ENCODE peak calls at places on chromosomes 13 and 19, in eight cellular contexts. One of them, this sample, is unnamed.

GRCh38 chr13:51861728-51862300 is at the start of gene CCDC70:
- DNase-seq in left ventricle myocardium inferior: no peak
- DNase-seq in heart left ventricle: no peak
- DNase-seq in IMR-90: peak
- DNase-seq in ovary: no peak
- DNase-seq in HFF-Myc: no peak
- DNase-seq in esophagus squamous epithelium: no peak
- DNase-seq in tibial artery: no peak
- DNase-seq in this sample: no peak

GRCh38 chr19:44627631-44628030 is 14.3 kb downstream of the IGSF23 start:
- DNase-seq in heart left ventricle: no peak
- DNase-seq in esophagus squamous epithelium: no peak
- DNase-seq in tibial artery: no peak
- DNase-seq in left ventricle myocardium inferior: no peak
- DNase-seq in IMR-90: no peak
- DNase-seq in HFF-Myc: no peak
- DNase-seq in ovary: no peak
- DNase-seq in this sample: no peak

GRCh38 chr13:111658150-111659100 is 338.0 kb downstream of the TEX29 start:
- DNase-seq in tibial artery: no peak
- DNase-seq in esophagus squamous epithelium: no peak
- DNase-seq in ovary: no peak
- DNase-seq in left ventricle myocardium inferior: no peak
- DNase-seq in heart left ventricle: no peak
- DNase-seq in IMR-90: no peak
- DNase-seq in HFF-Myc: no peak
- DNase-seq in this sample: no peak

GRCh38 chr19:53945441-53945840 is 17.3 kb upstream of the CACNG8 start:
- DNase-seq in tibial artery: no peak
- DNase-seq in IMR-90: peak
- DNase-seq in left ventricle myocardium inferior: no peak
- DNase-seq in heart left ventricle: no peak
- DNase-seq in esophagus squamous epithelium: no peak
- DNase-seq in ovary: no peak
- DNase-seq in HFF-Myc: no peak
- DNase-seq in this sample: no peak

GRCh38 chr13:98327326-98328314 is 150.6 kb upstream of the RNF113B start:
- DNase-seq in ovary: peak
- DNase-seq in HFF-Myc: no peak
- DNase-seq in esophagus squamous epithelium: no peak
- DNase-seq in heart left ventricle: no peak
- DNase-seq in tibial artery: no peak
- DNase-seq in IMR-90: peak
- DNase-seq in left ventricle myocardium inferior: no peak
- DNase-seq in this sample: peak

GRCh38 chr13:24271611-24272451 is 37.5 kb upstream of the C1QTNF9 start:
- DNase-seq in HFF-Myc: no peak
- DNase-seq in esophagus squamous epithelium: no peak
- DNase-seq in IMR-90: peak
- DNase-seq in heart left ventricle: peak
- DNase-seq in tibial artery: peak
- DNase-seq in left ventricle myocardium inferior: peak
- DNase-seq in ovary: peak
- DNase-seq in this sample: peak

GRCh38 chr19:4594199-4594598 is 34.7 kb upstream of the SEMA6B start:
- DNase-seq in left ventricle myocardium inferior: no peak
- DNase-seq in ovary: no peak
- DNase-seq in HFF-Myc: no peak
- DNase-seq in esophagus squamous epithelium: no peak
- DNase-seq in heart left ventricle: no peak
- DNase-seq in tibial artery: no peak
- DNase-seq in IMR-90: peak
- DNase-seq in this sample: no peak

GRCh38 chr19:36256064-36256463 is 41.2 kb downstream of the ZNF146 start:
- DNase-seq in HFF-Myc: no peak
- DNase-seq in heart left ventricle: no peak
- DNase-seq in esophagus squamous epithelium: no peak
- DNase-seq in tibial artery: no peak
- DNase-seq in ovary: no peak
- DNase-seq in left ventricle myocardium inferior: no peak
- DNase-seq in IMR-90: no peak
- DNase-seq in this sample: no peak

DNA sequence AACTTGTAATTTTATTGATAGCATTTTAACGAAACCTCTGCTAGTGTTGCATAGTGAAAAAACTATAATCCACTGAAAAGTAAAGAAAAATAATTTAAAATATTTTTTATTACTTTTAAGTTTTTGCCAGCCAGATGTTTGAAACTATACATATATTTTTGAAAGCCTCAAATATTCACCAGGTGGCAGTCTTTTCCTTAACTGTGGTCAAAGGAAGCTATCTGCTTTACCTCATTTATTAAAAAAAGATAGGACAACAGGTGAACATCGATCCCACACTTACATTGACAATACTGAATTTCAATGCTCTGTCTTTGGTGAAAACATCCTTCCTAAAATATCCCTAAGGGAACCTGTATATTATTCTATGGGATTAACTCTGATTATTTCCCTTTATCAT is 100.5 kb downstream of the TRPC4 start:
- DNase-seq in HFF-Myc: no peak
- DNase-seq in heart left ventricle: no peak
- DNase-seq in IMR-90: no peak
- DNase-seq in esophagus squamous epithelium: no peak
- DNase-seq in tibial artery: no peak
- DNase-seq in left ventricle myocardium inferior: no peak
- DNase-seq in ovary: no peak
- DNase-seq in this sample: no peak
- TF ChIP-seq CTCF in HFF-Myc: no peak
- TF ChIP-seq CTCF in heart left ventricle: peak
- TF ChIP-seq CTCF in IMR-90: no peak
- TF ChIP-seq CTCF in esophagus squamous epithelium: no peak
- TF ChIP-seq CTCF in tibial artery: no peak
- TF ChIP-seq CTCF in left ventricle myocardium inferior: peak
- TF ChIP-seq CTCF in ovary: no peak
- TF ChIP-seq CTCF in this sample: no peak

DNA sequence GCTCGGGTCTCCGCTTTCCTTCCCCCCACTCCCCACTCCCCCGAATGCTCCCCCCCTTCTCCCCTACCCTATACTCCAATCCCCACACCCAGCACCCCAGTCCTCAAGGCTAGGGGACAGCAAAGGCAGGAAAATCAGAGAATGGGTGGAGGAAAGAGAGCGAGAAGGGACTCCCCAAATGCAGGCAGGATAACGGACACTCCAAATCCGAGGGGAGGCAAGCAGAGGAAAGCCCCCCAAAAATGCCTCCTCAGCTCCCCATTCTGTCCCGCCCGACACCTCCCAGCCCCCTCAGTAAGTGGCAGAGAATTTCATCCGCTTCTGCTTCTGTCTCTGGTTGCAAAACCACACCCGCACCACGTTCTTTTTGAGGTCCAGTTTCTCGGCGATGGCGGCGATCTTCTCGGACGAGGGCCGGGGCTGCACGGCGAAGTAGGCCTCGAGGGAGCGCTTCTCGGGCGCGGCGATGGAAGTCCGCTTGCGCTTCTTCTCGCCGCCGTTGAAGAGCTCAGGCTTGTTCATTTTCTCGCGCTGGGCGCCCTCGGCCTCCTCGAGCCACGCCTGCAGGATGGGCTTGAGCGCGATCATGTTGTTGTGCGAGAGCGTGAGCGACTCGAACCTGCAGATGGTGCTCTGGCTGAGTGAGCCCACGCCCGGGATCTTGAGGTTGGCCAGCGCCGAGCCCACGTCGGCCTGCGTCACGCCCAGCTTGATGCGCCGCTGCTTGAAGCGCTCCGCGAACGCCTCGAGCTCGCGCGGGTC is 2.0 kb downstream of the POU4F1 start:
- DNase-seq in IMR-90: peak
- DNase-seq in esophagus squamous epithelium: no peak
- DNase-seq in left ventricle myocardium inferior: no peak
- DNase-seq in ovary: no peak
- DNase-seq in tibial artery: no peak
- DNase-seq in heart left ventricle: no peak
- DNase-seq in HFF-Myc: no peak
- DNase-seq in this sample: no peak
- H3K4me3 ChIP-seq in IMR-90: no peak
- H3K4me3 ChIP-seq in esophagus squamous epithelium: peak
- H3K4me3 ChIP-seq in left ventricle myocardium inferior: peak
- H3K4me3 ChIP-seq in ovary: no peak
- H3K4me3 ChIP-seq in tibial artery: peak
- H3K4me3 ChIP-seq in heart left ventricle: peak
- H3K4me3 ChIP-seq in HFF-Myc: no peak
- H3K4me3 ChIP-seq in this sample: no peak

DNA sequence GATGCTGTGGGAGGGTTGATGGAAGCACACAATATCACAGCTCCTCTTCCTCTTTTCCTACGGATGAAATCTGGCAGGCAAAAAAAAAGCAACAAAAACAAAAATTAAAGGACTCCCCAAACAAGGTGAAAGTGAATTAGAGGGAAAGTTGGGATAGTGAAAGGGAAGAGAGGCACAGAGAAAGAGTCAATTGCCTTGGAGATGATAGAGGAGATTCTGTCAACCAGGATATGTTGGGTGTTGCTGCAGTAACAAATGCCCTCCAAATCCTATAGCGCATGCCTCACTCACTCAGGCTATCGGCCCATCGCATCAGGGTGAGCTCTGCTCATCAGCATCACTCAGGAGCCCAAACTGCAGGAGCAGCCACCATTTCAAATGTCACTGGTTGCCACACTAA is 119.1 kb downstream of the DLEU7 start:
- DNase-seq in heart left ventricle: no peak
- DNase-seq in esophagus squamous epithelium: no peak
- DNase-seq in ovary: no peak
- DNase-seq in HFF-Myc: no peak
- DNase-seq in tibial artery: no peak
- DNase-seq in left ventricle myocardium inferior: no peak
- DNase-seq in IMR-90: no peak
- DNase-seq in this sample: no peak
- TF ChIP-seq CTCF in heart left ventricle: no peak
- TF ChIP-seq CTCF in esophagus squamous epithelium: no peak
- TF ChIP-seq CTCF in ovary: no peak
- TF ChIP-seq CTCF in HFF-Myc: no peak
- TF ChIP-seq CTCF in tibial artery: no peak
- TF ChIP-seq CTCF in left ventricle myocardium inferior: no peak
- TF ChIP-seq CTCF in IMR-90: no peak
- TF ChIP-seq CTCF in this sample: no peak

DNA sequence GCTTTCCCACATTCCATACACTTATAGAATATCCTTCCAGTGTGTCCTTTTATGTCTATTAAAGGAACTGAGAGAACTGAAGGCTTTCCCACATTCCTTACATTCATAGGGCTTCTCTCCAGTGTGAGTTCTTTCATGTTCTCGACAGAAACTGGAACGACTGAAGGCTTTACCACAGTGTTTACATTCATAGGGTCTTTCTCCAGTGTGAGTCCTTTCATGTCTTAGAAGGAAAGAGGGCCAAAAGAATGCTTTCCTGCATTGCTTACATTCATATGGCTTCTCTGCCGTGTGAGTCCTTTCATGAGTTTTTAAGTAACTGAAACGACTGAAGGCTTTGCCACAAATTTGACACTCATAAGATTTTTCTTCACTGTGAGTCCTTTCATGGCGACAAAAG is 22.3 kb downstream of the ZNF44 start:
- DNase-seq in HFF-Myc: no peak
- DNase-seq in heart left ventricle: no peak
- DNase-seq in tibial artery: no peak
- DNase-seq in esophagus squamous epithelium: no peak
- DNase-seq in IMR-90: no peak
- DNase-seq in left ventricle myocardium inferior: no peak
- DNase-seq in ovary: no peak
- DNase-seq in this sample: no peak
- H3K4me3 ChIP-seq in HFF-Myc: no peak
- H3K4me3 ChIP-seq in heart left ventricle: no peak
- H3K4me3 ChIP-seq in tibial artery: no peak
- H3K4me3 ChIP-seq in esophagus squamous epithelium: no peak
- H3K4me3 ChIP-seq in IMR-90: no peak
- H3K4me3 ChIP-seq in left ventricle myocardium inferior: no peak
- H3K4me3 ChIP-seq in ovary: no peak
- H3K4me3 ChIP-seq in this sample: no peak

GRCh38 chr13:37640499-37640898 is 41.9 kb upstream of the POSTN start:
- DNase-seq in IMR-90: peak
- DNase-seq in left ventricle myocardium inferior: no peak
- DNase-seq in esophagus squamous epithelium: no peak
- DNase-seq in heart left ventricle: no peak
- DNase-seq in tibial artery: no peak
- DNase-seq in ovary: no peak
- DNase-seq in HFF-Myc: peak
- DNase-seq in this sample: peak
- TF ChIP-seq CTCF in IMR-90: peak
- TF ChIP-seq CTCF in left ventricle myocardium inferior: peak
- TF ChIP-seq CTCF in esophagus squamous epithelium: peak
- TF ChIP-seq CTCF in heart left ventricle: peak
- TF ChIP-seq CTCF in tibial artery: peak
- TF ChIP-seq CTCF in ovary: peak
- TF ChIP-seq CTCF in HFF-Myc: peak
- TF ChIP-seq CTCF in this sample: peak

GRCh38 chr19:40217027-40217810 is 965 bp downstream of the TTC9B start:
- DNase-seq in IMR-90: no peak
- DNase-seq in left ventricle myocardium inferior: no peak
- DNase-seq in heart left ventricle: no peak
- DNase-seq in HFF-Myc: no peak
- DNase-seq in ovary: no peak
- DNase-seq in esophagus squamous epithelium: no peak
- DNase-seq in tibial artery: no peak
- DNase-seq in this sample: no peak

GRCh38 chr19:40217921-40218890 is at the start of gene TTC9B:
- DNase-seq in tibial artery: no peak
- DNase-seq in esophagus squamous epithelium: no peak
- DNase-seq in HFF-Myc: no peak
- DNase-seq in left ventricle myocardium inferior: no peak
- DNase-seq in heart left ventricle: peak
- DNase-seq in ovary: no peak
- DNase-seq in IMR-90: no peak
- DNase-seq in this sample: no peak

GRCh38 chr19:40220674-40221073 is 2.5 kb upstream of the TTC9B start:
- DNase-seq in HFF-Myc: no peak
- DNase-seq in tibial artery: no peak
- DNase-seq in heart left ventricle: no peak
- DNase-seq in left ventricle myocardium inferior: no peak
- DNase-seq in ovary: no peak
- DNase-seq in IMR-90: no peak
- DNase-seq in esophagus squamous epithelium: no peak
- DNase-seq in this sample: no peak

GRCh38 chr19:40221858-40222619 is 3.9 kb upstream of the TTC9B start:
- DNase-seq in tibial artery: peak
- DNase-seq in left ventricle myocardium inferior: peak
- DNase-seq in heart left ventricle: peak
- DNase-seq in ovary: peak
- DNase-seq in HFF-Myc: peak
- DNase-seq in esophagus squamous epithelium: no peak
- DNase-seq in IMR-90: peak
- DNase-seq in this sample: peak

GRCh38 chr19:40219721-40220276 is 1.6 kb upstream of the TTC9B start:
- DNase-seq in ovary: no peak
- DNase-seq in heart left ventricle: no peak
- DNase-seq in IMR-90: peak
- DNase-seq in esophagus squamous epithelium: no peak
- DNase-seq in left ventricle myocardium inferior: no peak
- DNase-seq in tibial artery: no peak
- DNase-seq in HFF-Myc: no peak
- DNase-seq in this sample: no peak
- H3K4me3 ChIP-seq in ovary: no peak
- H3K4me3 ChIP-seq in heart left ventricle: no peak
- H3K4me3 ChIP-seq in IMR-90: peak
- H3K4me3 ChIP-seq in esophagus squamous epithelium: no peak
- H3K4me3 ChIP-seq in left ventricle myocardium inferior: no peak
- H3K4me3 ChIP-seq in tibial artery: no peak
- H3K4me3 ChIP-seq in HFF-Myc: no peak
- H3K4me3 ChIP-seq in this sample: no peak